ENCODE peak calls at places on chromosomes 1 and 21, in five cellular contexts. One of them, this sample, is unnamed.

GRCh38 chr1:41742219-41742618 is 176.5 kb downstream of the HIVEP3 start:
- DNase-seq in fibroblast of mammary gland: peak
- DNase-seq in lung: no peak
- DNase-seq in bronchial epithelial cell: peak
- DNase-seq in GM13977: no peak
- DNase-seq in this sample: no peak

GRCh38 chr1:246969621-246970020 is 37.9 kb upstream of the AHCTF1 start:
- DNase-seq in fibroblast of mammary gland: no peak
- DNase-seq in lung: no peak
- DNase-seq in bronchial epithelial cell: no peak
- DNase-seq in GM13977: no peak
- DNase-seq in this sample: no peak

GRCh38 chr1:8294170-8294697 is 23.7 kb upstream of the SLC45A1 start:
- DNase-seq in fibroblast of mammary gland: no peak
- DNase-seq in lung: peak
- DNase-seq in bronchial epithelial cell: no peak
- DNase-seq in GM13977: no peak
- DNase-seq in this sample: no peak

GRCh38 chr1:76095800-76096199 is 21.3 kb downstream of the ST6GALNAC3 start:
- DNase-seq in fibroblast of mammary gland: no peak
- DNase-seq in lung: no peak
- DNase-seq in bronchial epithelial cell: no peak
- DNase-seq in GM13977: no peak
- DNase-seq in this sample: no peak

GRCh38 chr1:8211620-8212442 is 106.1 kb upstream of the SLC45A1 start:
- DNase-seq in fibroblast of mammary gland: peak
- DNase-seq in lung: peak
- DNase-seq in bronchial epithelial cell: peak
- DNase-seq in GM13977: no peak
- DNase-seq in this sample: no peak

GRCh38 chr1:16387201-16388185 is 20.5 kb downstream of the SZRD1 start:
- DNase-seq in fibroblast of mammary gland: no peak
- DNase-seq in lung: peak
- DNase-seq in bronchial epithelial cell: no peak
- DNase-seq in GM13977: peak
- DNase-seq in this sample: no peak

GRCh38 chr1:248821641-248822040 is 4.1 kb downstream of the SH3BP5L start:
- DNase-seq in fibroblast of mammary gland: no peak
- DNase-seq in lung: no peak
- DNase-seq in bronchial epithelial cell: no peak
- DNase-seq in GM13977: no peak
- DNase-seq in this sample: no peak

GRCh38 chr21:17461582-17461981 is 51.3 kb upstream of the CXADR start:
- DNase-seq in fibroblast of mammary gland: peak
- DNase-seq in lung: no peak
- DNase-seq in bronchial epithelial cell: peak
- DNase-seq in GM13977: no peak
- DNase-seq in this sample: no peak

GRCh38 chr1:222095606-222096475 is 354.0 kb upstream of the DUSP10 start:
- DNase-seq in fibroblast of mammary gland: peak
- DNase-seq in lung: no peak
- DNase-seq in bronchial epithelial cell: peak
- DNase-seq in GM13977: peak
- DNase-seq in this sample: peak

GRCh38 chr1:208524920-208525319 is 280.7 kb upstream of the PLXNA2 start:
- DNase-seq in fibroblast of mammary gland: no peak
- DNase-seq in lung: peak
- DNase-seq in bronchial epithelial cell: no peak
- DNase-seq in GM13977: no peak
- DNase-seq in this sample: no peak

GRCh38 chr21:26445440-26445839 is 127.6 kb downstream of the CYYR1 start:
- DNase-seq in fibroblast of mammary gland: peak
- DNase-seq in lung: no peak
- DNase-seq in bronchial epithelial cell: no peak
- DNase-seq in GM13977: no peak
- DNase-seq in this sample: no peak

GRCh38 chr1:161059293-161059692 is 10.4 kb downstream of the ARHGAP30 start:
- DNase-seq in fibroblast of mammary gland: no peak
- DNase-seq in lung: no peak
- DNase-seq in bronchial epithelial cell: no peak
- DNase-seq in GM13977: no peak
- DNase-seq in this sample: no peak

GRCh38 chr1:161051219-161051618 is 5.4 kb upstream of the USF1 start:
- DNase-seq in fibroblast of mammary gland: no peak
- DNase-seq in lung: no peak
- DNase-seq in bronchial epithelial cell: no peak
- DNase-seq in GM13977: no peak
- DNase-seq in this sample: no peak

GRCh38 chr1:161052899-161053298 is 7.1 kb upstream of the USF1 start:
- DNase-seq in fibroblast of mammary gland: peak
- DNase-seq in lung: no peak
- DNase-seq in bronchial epithelial cell: no peak
- DNase-seq in GM13977: no peak
- DNase-seq in this sample: no peak

GRCh38 chr1:161054232-161054631 is 8.5 kb upstream of the USF1 start:
- DNase-seq in fibroblast of mammary gland: no peak
- DNase-seq in lung: no peak
- DNase-seq in bronchial epithelial cell: no peak
- DNase-seq in GM13977: no peak
- DNase-seq in this sample: no peak

GRCh38 chr1:161054805-161055204 is 9.0 kb upstream of the USF1 start:
- DNase-seq in fibroblast of mammary gland: no peak
- DNase-seq in lung: no peak
- DNase-seq in bronchial epithelial cell: no peak
- DNase-seq in GM13977: no peak
- DNase-seq in this sample: no peak
- TF ChIP-seq CTCF in fibroblast of mammary gland: peak
- TF ChIP-seq CTCF in lung: no peak
- TF ChIP-seq CTCF in bronchial epithelial cell: no peak
- TF ChIP-seq CTCF in GM13977: no peak
- TF ChIP-seq CTCF in this sample: peak

GRCh38 chr1:61637470-61637869 is 87.5 kb downstream of the TM2D1 start:
- DNase-seq in fibroblast of mammary gland: no peak
- DNase-seq in lung: no peak
- DNase-seq in bronchial epithelial cell: no peak
- DNase-seq in GM13977: no peak
- DNase-seq in this sample: no peak
- TF ChIP-seq CTCF in fibroblast of mammary gland: no peak
- TF ChIP-seq CTCF in lung: no peak
- TF ChIP-seq CTCF in bronchial epithelial cell: no peak
- TF ChIP-seq CTCF in GM13977: no peak
- TF ChIP-seq CTCF in this sample: no peak

DNA sequence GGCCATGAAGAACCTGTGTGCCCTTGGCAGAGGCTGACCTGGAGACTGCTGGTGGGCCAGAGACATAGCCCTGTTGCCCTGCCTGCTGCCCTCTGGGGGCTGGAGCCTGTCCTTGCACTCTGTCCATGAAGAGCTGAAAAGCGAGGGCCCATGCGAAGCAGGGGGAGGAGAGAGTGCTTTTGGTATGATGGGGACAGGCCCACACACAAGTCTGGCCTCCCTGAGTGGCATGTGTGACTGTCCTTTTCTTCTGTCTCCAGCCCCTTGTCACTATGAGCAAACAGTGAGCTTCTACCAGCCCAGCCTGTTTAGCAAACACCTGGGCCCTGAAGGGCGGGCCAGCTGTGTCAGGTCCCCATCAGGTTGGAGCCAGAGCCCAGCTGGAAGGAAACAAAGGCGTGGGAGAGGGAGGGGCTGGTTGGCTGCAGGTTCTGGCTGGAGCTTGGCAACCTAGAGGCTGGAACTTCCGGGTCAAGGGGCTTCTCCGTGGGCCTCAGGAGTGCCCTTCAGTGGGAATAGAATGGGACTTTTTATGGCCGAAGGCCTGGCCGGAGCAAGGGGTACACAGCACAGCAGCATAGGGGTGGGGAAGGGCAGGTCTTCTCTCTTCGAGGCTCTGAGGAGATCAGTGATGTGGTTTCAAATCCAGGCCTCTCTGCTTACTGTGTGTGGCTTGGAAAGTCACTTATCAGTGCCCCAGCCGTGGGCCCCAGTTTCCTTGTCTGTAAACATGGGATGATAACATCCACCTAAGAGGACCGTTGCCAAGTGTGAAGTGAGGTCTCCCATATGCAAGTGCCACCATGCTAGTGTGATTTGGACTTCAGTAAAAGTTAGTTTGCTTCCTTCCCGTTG is 14.3 kb downstream of the QSOX1 start:
- DNase-seq in fibroblast of mammary gland: peak
- DNase-seq in lung: peak
- DNase-seq in bronchial epithelial cell: peak
- DNase-seq in GM13977: peak
- DNase-seq in this sample: peak
- TF ChIP-seq CTCF in fibroblast of mammary gland: peak
- TF ChIP-seq CTCF in lung: no peak
- TF ChIP-seq CTCF in bronchial epithelial cell: peak
- TF ChIP-seq CTCF in GM13977: peak
- TF ChIP-seq CTCF in this sample: peak

GRCh38 chr1:237953238-237953637 is 62.5 kb upstream of the ZP4 start:
- DNase-seq in fibroblast of mammary gland: no peak
- DNase-seq in lung: no peak
- DNase-seq in bronchial epithelial cell: peak
- DNase-seq in GM13977: no peak
- DNase-seq in this sample: no peak
- TF ChIP-seq CTCF in fibroblast of mammary gland: no peak
- TF ChIP-seq CTCF in lung: no peak
- TF ChIP-seq CTCF in bronchial epithelial cell: peak
- TF ChIP-seq CTCF in GM13977: no peak
- TF ChIP-seq CTCF in this sample: no peak

GRCh38 chr1:200877839-200878551 is 5.2 kb downstream of the GPR25 start:
- DNase-seq in fibroblast of mammary gland: no peak
- DNase-seq in lung: peak
- DNase-seq in bronchial epithelial cell: no peak
- DNase-seq in GM13977: peak
- DNase-seq in this sample: no peak
- TF ChIP-seq CTCF in fibroblast of mammary gland: no peak
- TF ChIP-seq CTCF in lung: no peak
- TF ChIP-seq CTCF in bronchial epithelial cell: no peak
- TF ChIP-seq CTCF in GM13977: no peak
- TF ChIP-seq CTCF in this sample: no peak

DNA sequence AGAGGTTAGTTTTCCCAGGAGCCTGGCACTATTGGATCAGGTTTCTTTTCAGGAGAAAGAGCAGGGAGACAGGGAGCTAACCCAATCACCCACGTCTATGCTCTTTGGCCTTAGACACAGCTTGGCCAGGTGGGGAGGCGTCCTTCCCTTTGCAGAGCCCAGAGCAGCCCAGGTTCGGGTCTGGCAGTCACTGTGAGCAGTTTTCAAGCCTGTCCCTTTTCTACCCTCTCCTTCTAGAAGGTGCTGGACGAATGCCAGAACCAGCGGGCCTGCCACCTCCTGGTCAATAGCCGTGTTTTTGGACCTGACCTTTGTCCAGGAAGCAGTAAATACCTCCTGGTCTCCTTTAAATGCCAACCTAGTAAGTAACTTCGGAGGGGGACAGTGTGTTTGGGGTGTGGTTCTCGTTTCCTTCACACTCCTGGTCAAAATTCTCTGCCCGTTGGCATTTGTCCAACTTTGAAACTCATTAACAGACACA is 44.9 kb downstream of the EVA1C start:
- DNase-seq in fibroblast of mammary gland: peak
- DNase-seq in lung: peak
- DNase-seq in bronchial epithelial cell: no peak
- DNase-seq in GM13977: no peak
- DNase-seq in this sample: no peak
- TF ChIP-seq CTCF in fibroblast of mammary gland: peak
- TF ChIP-seq CTCF in lung: no peak
- TF ChIP-seq CTCF in bronchial epithelial cell: no peak
- TF ChIP-seq CTCF in GM13977: no peak
- TF ChIP-seq CTCF in this sample: no peak

GRCh38 chr1:109482796-109483638 is 688 bp upstream of the ATXN7L2 start:
- DNase-seq in fibroblast of mammary gland: peak
- DNase-seq in lung: no peak
- DNase-seq in bronchial epithelial cell: no peak
- DNase-seq in GM13977: peak
- DNase-seq in this sample: no peak
- TF ChIP-seq CTCF in fibroblast of mammary gland: no peak
- TF ChIP-seq CTCF in lung: no peak
- TF ChIP-seq CTCF in bronchial epithelial cell: no peak
- TF ChIP-seq CTCF in GM13977: peak
- TF ChIP-seq CTCF in this sample: no peak

GRCh38 chr21:41141031-41141457 is 26.9 kb upstream of the BACE2 start:
- DNase-seq in fibroblast of mammary gland: peak
- DNase-seq in lung: no peak
- DNase-seq in bronchial epithelial cell: peak
- DNase-seq in GM13977: no peak
- DNase-seq in this sample: no peak

GRCh38 chr21:41139275-41139674 is 28.7 kb upstream of the BACE2 start:
- DNase-seq in fibroblast of mammary gland: no peak
- DNase-seq in lung: no peak
- DNase-seq in bronchial epithelial cell: no peak
- DNase-seq in GM13977: no peak
- DNase-seq in this sample: no peak

GRCh38 chr21:41143596-41144325 is 24.2 kb upstream of the BACE2 start:
- DNase-seq in fibroblast of mammary gland: no peak
- DNase-seq in lung: no peak
- DNase-seq in bronchial epithelial cell: no peak
- DNase-seq in GM13977: no peak
- DNase-seq in this sample: no peak

GRCh38 chr21:41139951-41140350 is 28.0 kb upstream of the BACE2 start:
- DNase-seq in fibroblast of mammary gland: no peak
- DNase-seq in lung: no peak
- DNase-seq in bronchial epithelial cell: no peak
- DNase-seq in GM13977: no peak
- DNase-seq in this sample: no peak

DNA sequence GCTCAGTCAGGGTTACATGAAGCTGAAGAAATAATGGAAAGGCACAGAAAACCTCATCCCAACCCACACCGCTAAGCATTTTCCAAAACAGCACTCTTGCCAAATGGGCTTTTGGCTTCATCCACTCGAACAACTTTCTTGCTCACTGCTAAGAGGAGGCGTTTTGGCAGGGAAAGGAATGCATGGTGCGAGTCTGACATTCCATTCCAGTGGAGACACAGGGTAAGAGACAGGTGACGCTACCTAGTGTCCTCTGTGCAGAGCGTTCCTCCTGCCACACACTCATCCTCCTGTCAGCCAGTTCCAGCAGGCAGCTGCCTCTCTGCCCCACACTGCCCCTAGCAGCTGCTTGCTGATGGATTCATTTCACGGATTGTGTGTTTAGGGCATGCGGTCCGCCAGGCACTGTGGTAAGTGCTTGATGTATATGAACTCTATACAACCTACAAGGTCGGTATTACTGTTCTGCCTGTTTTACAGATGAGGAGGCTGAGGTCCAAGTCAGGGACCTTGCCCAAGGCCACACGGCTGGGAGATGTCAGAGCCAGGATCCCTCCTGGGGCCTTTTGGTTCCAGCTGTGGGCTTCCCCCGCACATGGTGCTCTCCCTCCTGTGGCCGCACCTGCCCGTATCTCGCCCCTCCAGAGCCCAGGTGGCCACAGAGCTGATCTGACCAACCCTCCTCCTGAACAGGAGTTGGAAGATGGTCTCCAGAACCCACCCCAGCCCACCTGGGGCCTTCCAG is 25.7 kb upstream of the BACE2 start:
- DNase-seq in fibroblast of mammary gland: peak
- DNase-seq in lung: peak
- DNase-seq in bronchial epithelial cell: peak
- DNase-seq in GM13977: no peak
- DNase-seq in this sample: no peak
- TF ChIP-seq CTCF in fibroblast of mammary gland: no peak
- TF ChIP-seq CTCF in lung: no peak
- TF ChIP-seq CTCF in bronchial epithelial cell: peak
- TF ChIP-seq CTCF in GM13977: no peak
- TF ChIP-seq CTCF in this sample: no peak

GRCh38 chr1:114764689-114765088 is 6.9 kb upstream of the CSDE1 start:
- DNase-seq in fibroblast of mammary gland: no peak
- DNase-seq in lung: no peak
- DNase-seq in bronchial epithelial cell: no peak
- DNase-seq in GM13977: no peak
- DNase-seq in this sample: no peak
- TF ChIP-seq CTCF in fibroblast of mammary gland: peak
- TF ChIP-seq CTCF in lung: no peak
- TF ChIP-seq CTCF in bronchial epithelial cell: no peak
- TF ChIP-seq CTCF in GM13977: no peak
- TF ChIP-seq CTCF in this sample: no peak

This sample was measured in MM.1S.